ENCODE peak calls at places on chromosomes 12 and 14, in four cellular contexts. N is DND-41, F is mesendoderm, B is neuronal stem cell. V is an unnamed sample.
A peak's percentile ranks its signal among the peaks of the same experiment; 100 is the strongest.

GRCh38 chr12:80662586-80662985 is 44.8 kb upstream of the MYF6 start:
- DNase-seq in N (no peak), F (no peak), B (no peak), V (no peak)

GRCh38 chr14:68895304-68895703 is 83.8 kb downstream of the ACTN1 start:
- DNase-seq in N (no peak), F (no peak), B (no peak), V (no peak)

GRCh38 chr14:50025776-50026175 is 90.6 kb downstream of the VCPKMT start:
- DNase-seq in N (peak; percentile 30), F (no peak), B (no peak), V (no peak)

GRCh38 chr12:130300725-130301124 is 37.0 kb upstream of the PIWIL1 start:
- DNase-seq in N (peak; percentile 26), F (no peak), B (no peak), V (no peak)

GRCh38 chr12:123024819-123025391 is 44.4 kb downstream of the ARL6IP4 start:
- DNase-seq in N (no peak), F (no peak), B (no peak), V (peak; percentile 86)

GRCh38 chr12:34304001-34304400 is 281.7 kb downstream of the ALG10 start:
- DNase-seq in N (no peak), F (no peak), B (no peak), V (no peak)

GRCh38 chr12:13022737-13023370 is 21.3 kb upstream of the FAM234B start:
- DNase-seq in N (no peak), F (no peak), B (no peak), V (no peak)

GRCh38 chr14:44812672-44813071 is 149.1 kb downstream of the KLHL28 start:
- DNase-seq in N (no peak), F (no peak), B (no peak), V (no peak)

GRCh38 chr12:49790741-49791140 is 37.5 kb downstream of the NCKAP5L start:
- DNase-seq in N (no peak), F (no peak), B (no peak), V (no peak)

GRCh38 chr12:19688489-19688888 is 249.2 kb downstream of the AEBP2 start:
- DNase-seq in N (no peak), F (no peak), B (no peak), V (no peak)

GRCh38 chr14:70338550-70338949 is 20.9 kb downstream of the COX16 start:
- DNase-seq in N (no peak), F (no peak), B (no peak), V (no peak)

GRCh38 chr12:130747867-130748740 is 32.0 kb upstream of the RIMBP2 start:
- DNase-seq in N (peak; percentile 86), F (peak; percentile 81), B (peak; percentile 79), V (peak; percentile 43)

GRCh38 chr12:49058366-49059062 is 2.1 kb downstream of the KMT2D start:
- DNase-seq in N (no peak), F (no peak), B (no peak), V (no peak)

GRCh38 chr12:62603061-62603810 is 136.6 kb downstream of the MON2 start:
- DNase-seq in N (peak; percentile 80), F (peak; percentile 94), B (peak; percentile 82), V (peak; percentile 89)

GRCh38 chr12:51198568-51199400 is 19.1 kb downstream of the POU6F1 start:
- DNase-seq in N (no peak), F (no peak), B (no peak), V (no peak)

GRCh38 chr12:96131230-96131788 is 62.9 kb upstream of the ELK3 start:
- DNase-seq in N (no peak), F (no peak), B (no peak), V (no peak)
- H3K4me2 ChIP-seq in N (no peak overlapping the region), F (no peak overlapping the region), B (no peak overlapping the region), V (no peak overlapping the region)

DNA sequence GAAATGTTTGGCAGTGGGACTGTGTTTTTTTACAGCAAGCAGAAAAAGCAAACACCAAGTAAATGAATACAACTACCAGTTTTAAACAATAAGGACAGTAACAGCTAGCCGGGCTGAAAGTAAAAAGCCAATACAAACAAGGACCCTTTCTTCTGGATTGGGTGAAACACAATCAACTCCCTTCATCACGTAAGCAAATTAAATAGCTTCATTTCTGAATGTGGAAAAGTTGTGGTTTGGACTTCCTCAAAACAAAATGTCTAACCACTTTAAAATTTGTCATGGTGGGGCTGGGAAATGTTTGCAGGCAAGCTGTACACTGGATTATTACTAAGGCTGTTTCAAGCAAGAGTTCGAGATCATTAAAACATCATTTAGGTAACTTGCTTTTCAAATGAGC is 47.4 kb downstream of the TCHP start:
- DNase-seq in N (no peak), F (no peak), B (no peak), V (no peak)
- H3K4me2 ChIP-seq in N (no peak overlapping the region), F (no peak overlapping the region), B (no peak overlapping the region), V (no peak overlapping the region)

GRCh38 chr14:60510254-60510975 is 1.5 kb downstream of the SIX6 start:
- DNase-seq in N (no peak), F (peak; percentile 32), B (peak; percentile 8), V (no peak)
- H3K4me2 ChIP-seq in N (no peak overlapping the region), F (peak overlapping the region; percentile 20), B (peak overlapping the region; percentile 44), V (no peak overlapping the region)

GRCh38 chr14:61940669-61941420 is 178.6 kb downstream of the SNAPC1 start:
- DNase-seq in N (no peak), F (peak; percentile 93), B (no peak), V (peak; percentile 92)
- H3K4me2 ChIP-seq in N (no peak overlapping the region), F (no peak overlapping the region), B (no peak overlapping the region), V (peak overlapping the region; percentile 38)

GRCh38 chr12:92690601-92691000 is 12.2 kb upstream of the PLEKHG7 start:
- DNase-seq in N (no peak), F (no peak), B (no peak), V (no peak)
- H3K4me2 ChIP-seq in N (no peak overlapping the region), F (no peak overlapping the region), B (no peak overlapping the region), V (no peak overlapping the region)

GRCh38 chr14:22848391-22849164 is 12.2 kb downstream of the MMP14 start:
- DNase-seq in N (no peak), F (peak; percentile 68), B (no peak), V (no peak)

GRCh38 chr14:22846811-22847307 is 10.5 kb downstream of the MMP14 start:
- DNase-seq in N (no peak), F (no peak), B (no peak), V (no peak)

GRCh38 chr14:22847661-22848341 is 11.4 kb downstream of the MMP14 start:
- DNase-seq in N (no peak), F (no peak), B (no peak), V (peak; percentile 84)

GRCh38 chr14:22850944-22851790 is 14.8 kb downstream of the MMP14 start:
- DNase-seq in N (no peak), F (peak; percentile 57), B (no peak), V (peak; percentile 37)

DNA sequence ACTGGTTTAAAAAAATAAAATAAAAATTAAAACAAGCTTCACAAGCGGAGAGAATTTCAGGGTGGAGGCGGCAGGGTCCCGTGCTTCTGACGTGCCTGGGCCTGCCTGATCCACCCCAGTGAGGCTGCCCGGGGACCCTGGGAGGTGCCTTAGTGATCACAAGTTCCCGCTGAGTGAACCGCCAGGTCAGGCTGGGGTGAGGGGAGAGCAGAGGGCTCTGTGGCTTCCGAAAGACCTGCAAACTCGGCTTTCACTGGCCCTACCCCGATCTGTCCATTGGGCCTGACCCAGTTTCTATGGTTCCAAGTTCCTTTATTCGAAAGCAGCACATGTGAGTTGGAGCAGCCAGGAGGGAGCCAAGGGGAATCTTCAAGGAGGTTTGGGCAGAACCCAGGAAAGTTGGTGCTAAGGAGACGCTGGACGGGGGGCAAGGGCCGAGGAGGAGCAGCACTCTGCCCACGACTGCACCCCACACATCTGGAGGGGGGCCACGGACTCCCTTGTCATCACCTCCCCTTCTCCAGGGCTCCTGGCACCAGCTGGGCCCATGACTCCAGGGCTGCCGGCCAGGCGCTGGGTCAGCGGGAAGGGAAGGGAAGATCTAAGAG is 12.9 kb downstream of the MMP14 start:
- DNase-seq in N (no peak), F (no peak), B (no peak), V (no peak)
- H3K4me2 ChIP-seq in N (no peak overlapping the region), F (no peak overlapping the region), B (no peak overlapping the region), V (no peak overlapping the region)

DNA sequence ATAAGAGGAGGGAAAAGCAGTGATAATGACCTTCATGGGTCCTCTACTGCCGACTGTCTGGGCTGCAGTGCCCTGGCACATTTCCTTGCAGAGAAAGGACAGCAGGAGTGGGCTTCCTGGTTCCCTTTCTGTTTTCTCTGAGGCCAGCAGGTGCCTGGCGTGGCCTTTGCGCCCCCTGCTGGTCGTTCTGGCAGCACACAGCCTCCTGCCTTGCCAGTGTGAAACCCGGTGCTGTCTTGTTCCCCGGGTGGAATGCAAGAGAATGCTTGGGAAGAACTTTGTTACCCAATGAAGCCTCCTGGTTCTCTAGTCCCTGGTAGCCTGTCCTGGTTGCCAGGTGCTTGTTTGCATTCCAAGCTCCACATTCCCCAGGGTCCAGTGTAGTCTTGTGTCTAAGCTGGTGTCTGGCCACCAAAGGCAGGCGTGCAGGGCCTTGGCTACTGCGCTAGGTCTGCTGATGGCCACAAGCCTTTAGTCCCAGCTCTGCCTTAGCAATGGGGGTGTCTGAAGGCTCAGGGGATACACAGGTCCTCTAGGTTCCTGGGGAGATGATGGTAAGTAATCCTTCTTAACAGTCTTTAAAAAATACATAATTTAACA is 1392.4 kb upstream of the TMEM132C start:
- DNase-seq in N (peak; percentile 52), F (peak; percentile 91), B (peak; percentile 73), V (peak; percentile 70)
- H3K4me2 ChIP-seq in N (no peak overlapping the region), F (no peak overlapping the region), B (no peak overlapping the region), V (no peak overlapping the region)

V was measured in trophoblast cell.